ENCODE peak calls at places on chromosomes 3 and 15, in nine cellular contexts. V, S, F, D, O, K, M, G and P are unnamed samples.

GRCh38 chr15:31088672-31089360 is 12.7 kb downstream of the TRPM1 start:
- DNase-seq in V (no peak), S (no peak), F (no peak), D (no peak), O (no peak), K (no peak), M (no peak), G (no peak), P (no peak)

GRCh38 chr3:12229896-12230295 is 59.0 kb upstream of the PPARG start:
- DNase-seq in V (no peak), S (no peak), F (no peak), D (no peak), O (no peak), K (peak; percentile 58), M (no peak), G (peak; percentile 62), P (no peak)

GRCh38 chr3:84666468-84666867 is 292.3 kb upstream of the CADM2 start:
- DNase-seq in V (no peak), S (no peak), F (no peak), D (no peak), O (no peak), K (no peak), M (no peak), G (no peak), P (no peak)

GRCh38 chr15:76377217-76377616 is 40.6 kb downstream of the ISL2 start:
- DNase-seq in V (no peak), S (no peak), F (no peak), D (no peak), O (no peak), K (no peak), M (no peak), G (no peak), P (no peak)

GRCh38 chr15:71753346-71753745 is 57.0 kb upstream of the NR2E3 start:
- DNase-seq in V (peak; percentile 50), S (no peak), F (no peak), D (no peak), O (no peak), K (no peak), M (peak; percentile 48), G (no peak), P (no peak)

GRCh38 chr3:43417133-43417532 is 130.8 kb downstream of the SNRK start:
- DNase-seq in V (no peak), S (no peak), F (no peak), D (no peak), O (no peak), K (no peak), M (no peak), G (no peak), P (no peak)

GRCh38 chr3:78905700-78906099 is 862.1 kb downstream of the ROBO1 start:
- DNase-seq in V (no peak), S (no peak), F (no peak), D (no peak), O (no peak), K (no peak), M (no peak), G (no peak), P (no peak)

GRCh38 chr3:41267975-41268640 is 68.8 kb downstream of the CTNNB1 start:
- DNase-seq in V (peak; percentile 94), S (no peak), F (no peak), D (no peak), O (no peak), K (peak; percentile 66), M (peak; percentile 98), G (no peak), P (no peak)

GRCh38 chr3:40615110-40615915 is 90.6 kb downstream of the ZNF621 start:
- DNase-seq in V (no peak), S (peak; percentile 37), F (no peak), D (peak; percentile 84), O (no peak), K (peak; percentile 22), M (no peak), G (no peak), P (no peak)

GRCh38 chr15:31254431-31255175 is 72.0 kb upstream of the KLF13 start:
- DNase-seq in V (no peak), S (no peak), F (no peak), D (no peak), O (no peak), K (peak; percentile 56), M (peak; percentile 37), G (peak; percentile 77), P (no peak)

GRCh38 chr15:62866366-62866765 is 176.2 kb upstream of the TPM1 start:
- DNase-seq in V (no peak), S (no peak), F (no peak), D (no peak), O (no peak), K (no peak), M (no peak), G (no peak), P (no peak)

GRCh38 chr3:157130138-157130880 is 29.6 kb downstream of the CCNL1 start:
- DNase-seq in V (peak; percentile 85), S (peak; percentile 85), F (peak; percentile 76), D (peak; percentile 82), O (peak; percentile 51), K (peak; percentile 89), M (peak; percentile 64), G (peak; percentile 92), P (peak; percentile 42)

GRCh38 chr15:39959411-39959810 is 25.5 kb downstream of the EIF2AK4 start:
- DNase-seq in V (no peak), S (no peak), F (no peak), D (no peak), O (no peak), K (no peak), M (peak; percentile 42), G (no peak), P (no peak)

GRCh38 chr3:45362768-45363167 is 25.6 kb upstream of the LARS2 start:
- DNase-seq in V (no peak), S (no peak), F (no peak), D (no peak), O (no peak), K (peak; percentile 51), M (peak; percentile 55), G (no peak), P (no peak)

GRCh38 chr3:183534249-183534648 is 21.3 kb downstream of the KLHL6 start:
- DNase-seq in V (peak; percentile 6), S (no peak), F (no peak), D (no peak), O (no peak), K (peak; percentile 39), M (peak; percentile 7), G (no peak), P (no peak)

DNA sequence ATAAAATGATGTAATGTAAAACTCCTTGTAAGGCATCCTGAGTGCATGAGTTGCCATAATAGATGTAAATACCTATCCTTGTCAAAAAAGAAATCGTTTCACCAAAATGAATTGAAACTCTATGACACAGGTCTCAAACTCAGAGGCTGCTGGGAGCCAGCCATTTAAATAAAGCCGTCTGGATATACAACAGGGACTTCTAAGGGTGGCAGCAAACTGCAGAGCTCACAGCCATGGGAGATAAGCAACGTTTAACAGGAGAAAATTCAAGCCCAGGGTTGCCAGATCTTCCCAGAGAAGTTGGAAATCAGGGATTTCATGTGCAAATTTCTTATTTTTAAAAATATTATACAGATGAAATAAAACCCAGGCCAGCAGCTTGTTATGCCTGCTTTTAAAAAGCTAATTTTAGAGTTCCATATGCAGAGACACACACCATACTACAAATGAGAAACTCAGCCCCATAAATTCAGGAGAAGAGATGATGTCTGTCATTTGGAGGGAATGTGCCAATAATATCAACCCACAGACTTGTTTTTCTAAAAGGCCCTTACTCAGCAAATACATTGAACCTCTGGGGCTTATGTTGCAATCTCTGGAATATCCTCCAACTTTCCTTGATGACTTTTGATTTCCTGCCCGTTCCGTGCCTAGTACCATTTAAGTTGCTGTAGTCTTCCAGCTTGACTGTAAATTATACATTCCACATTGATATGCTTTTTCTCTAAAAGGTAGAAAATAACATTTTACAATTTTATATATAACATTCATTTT is 75.6 kb downstream of the AQP9 start:
- DNase-seq in V (no peak), S (no peak), F (no peak), D (peak; percentile 37), O (no peak), K (no peak), M (peak; percentile 18), G (no peak), P (no peak)
- TF ChIP-seq CTCF in V (no peak), S (no peak), F (no peak), D (no peak), O (no peak), K (no peak), M (no peak), G (no peak), P (no peak)

GRCh38 chr15:69412701-69413100 is 1.4 kb upstream of the KIF23 start:
- DNase-seq in V (no peak), S (no peak), F (no peak), D (no peak), O (no peak), K (no peak), M (no peak), G (no peak), P (no peak)
- H3K27ac ChIP-seq in V (peak overlapping the region; percentile 93), S (no peak overlapping the region), F (no peak overlapping the region), D (no peak overlapping the region), O (no peak overlapping the region), K (peak overlapping the region; percentile 45), M (no peak overlapping the region), G (no peak overlapping the region), P (no peak overlapping the region)

GRCh38 chr15:67084561-67084960 is 19.2 kb downstream of the SMAD3 start:
- DNase-seq in V (no peak), S (no peak), F (no peak), D (no peak), O (no peak), K (no peak), M (no peak), G (no peak), P (no peak)
- H3K4me3 ChIP-seq in V (no peak overlapping the region), S (no peak overlapping the region), F (no peak overlapping the region), D (no peak overlapping the region), O (no peak overlapping the region), K (no peak overlapping the region), M (no peak overlapping the region), G (no peak overlapping the region), P (no peak overlapping the region)

GRCh38 chr3:49563040-49563578 is 8.8 kb downstream of the BSN start:
- DNase-seq in V (no peak), S (no peak), F (no peak), D (no peak), O (no peak), K (no peak), M (no peak), G (no peak), P (peak; percentile 35)
- TF ChIP-seq CTCF in V (no peak), S (no peak), F (no peak), D (no peak), O (no peak), K (no peak), M (no peak), G (no peak), P (no peak)

DNA sequence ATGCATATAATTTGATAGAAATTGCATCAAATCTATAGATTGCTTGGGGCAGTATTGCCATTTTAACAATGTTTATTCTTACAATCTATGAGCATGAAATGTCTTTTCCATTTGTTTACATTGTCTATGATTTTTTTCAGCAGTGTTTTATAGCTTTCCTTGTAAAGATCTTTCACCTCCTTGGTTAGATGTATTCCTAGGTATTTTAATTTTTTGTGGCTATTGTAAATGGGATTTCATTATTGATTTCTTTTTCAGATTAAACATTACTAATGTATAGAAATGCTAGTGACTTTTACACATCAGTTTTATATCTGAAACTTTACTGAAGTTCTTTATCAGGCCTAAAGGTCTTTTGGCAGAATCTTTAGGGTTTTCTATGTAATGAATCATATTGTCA is 237.6 kb upstream of the STAC start:
- DNase-seq in V (no peak), S (no peak), F (no peak), D (no peak), O (no peak), K (no peak), M (no peak), G (no peak), P (no peak)
- H3K27ac ChIP-seq in V (no peak overlapping the region), S (no peak overlapping the region), F (no peak overlapping the region), D (no peak overlapping the region), O (no peak overlapping the region), K (no peak overlapping the region), M (no peak overlapping the region), G (no peak overlapping the region), P (no peak overlapping the region)

GRCh38 chr3:115822572-115822971 is 199.3 kb downstream of the GAP43 start:
- DNase-seq in V (peak; percentile 8), S (no peak), F (no peak), D (no peak), O (no peak), K (no peak), M (peak; percentile 17), G (no peak), P (no peak)
- H3K4me3 ChIP-seq in V (no peak overlapping the region), S (no peak overlapping the region), F (no peak overlapping the region), D (no peak overlapping the region), O (no peak overlapping the region), K (no peak overlapping the region), M (no peak overlapping the region), G (no peak overlapping the region), P (no peak overlapping the region)